ENCODE peak calls at places on chromosomes 3 and 15, in six cellular contexts. T is WTC11, L is AG04450, R is kidney, V is dorsolateral prefrontal cortex, X is astrocyte of the spinal cord. B is an unnamed sample.

GRCh38 chr3:76500746-76501275 is 539.1 kb upstream of the ROBO2 start:
- DNase-seq in T (no peak), L (no peak), R (no peak), V (no peak), X (no peak), B (no peak)

GRCh38 chr15:80834402-80834801 is 55.2 kb downstream of the CEMIP start:
- DNase-seq in T (no peak), L (no peak), R (no peak), V (no peak), X (no peak), B (no peak)

GRCh38 chr3:178625053-178625600 is 88.9 kb downstream of the KCNMB2 start:
- DNase-seq in T (no peak), L (no peak), R (no peak), V (no peak), X (no peak), B (no peak)

GRCh38 chr3:182910939-182911781 is 69.2 kb downstream of the DCUN1D1 start:
- DNase-seq in T (no peak), L (no peak), R (no peak), V (no peak), X (no peak), B (peak)

GRCh38 chr15:77982127-77982490 is 95.4 kb downstream of the TBC1D2B start:
- DNase-seq in T (no peak), L (no peak), R (peak), V (no peak), X (no peak), B (no peak)

GRCh38 chr15:98647026-98647773 is 1.1 kb upstream of the IGF1R start:
- DNase-seq in T (peak), L (no peak), R (peak), V (peak), X (peak), B (peak)

GRCh38 chr3:9690451-9691450 is 12.9 kb upstream of the CPNE9 start:
- DNase-seq in T (no peak), L (no peak), R (peak), V (no peak), X (peak), B (no peak)

GRCh38 chr3:126521122-126521891 is 2.6 kb upstream of the CHST13 start:
- DNase-seq in T (no peak), L (no peak), R (peak), V (peak), X (no peak), B (no peak)

GRCh38 chr3:143526016-143526540 is 322.2 kb downstream of the SLC9A9 start:
- DNase-seq in T (no peak), L (no peak), R (no peak), V (no peak), X (no peak), B (no peak)

GRCh38 chr3:70277304-70277703 is 35.1 kb downstream of the MDFIC2 start:
- DNase-seq in T (no peak), L (no peak), R (no peak), V (no peak), X (no peak), B (no peak)

GRCh38 chr3:148896062-148896461 is 31.0 kb downstream of the CPA3 start:
- DNase-seq in T (no peak), L (no peak), R (no peak), V (no peak), X (no peak), B (no peak)

GRCh38 chr3:53721187-53721946 is 124.9 kb downstream of the CHDH start:
- DNase-seq in T (no peak), L (no peak), R (no peak), V (no peak), X (peak), B (peak)

GRCh38 chr15:90286678-90287077 is 21.2 kb downstream of the NGRN start:
- DNase-seq in T (no peak), L (no peak), R (no peak), V (no peak), X (peak), B (peak)

GRCh38 chr3:177463863-177464262 is 266.6 kb upstream of the TBL1XR1 start:
- DNase-seq in T (no peak), L (no peak), R (no peak), V (no peak), X (peak), B (no peak)

GRCh38 chr3:13571831-13572750 is 23.2 kb downstream of the FBLN2 start:
- DNase-seq in T (no peak), L (no peak), R (no peak), V (no peak), X (no peak), B (no peak)

GRCh38 chr15:79308874-79309273 is 2.0 kb upstream of the TMED3 start:
- DNase-seq in T (no peak), L (no peak), R (no peak), V (no peak), X (no peak), B (no peak)

GRCh38 chr15:29556385-29556784 is 265.9 kb downstream of the TJP1 start:
- DNase-seq in T (no peak), L (no peak), R (no peak), V (no peak), X (peak), B (no peak)

DNA sequence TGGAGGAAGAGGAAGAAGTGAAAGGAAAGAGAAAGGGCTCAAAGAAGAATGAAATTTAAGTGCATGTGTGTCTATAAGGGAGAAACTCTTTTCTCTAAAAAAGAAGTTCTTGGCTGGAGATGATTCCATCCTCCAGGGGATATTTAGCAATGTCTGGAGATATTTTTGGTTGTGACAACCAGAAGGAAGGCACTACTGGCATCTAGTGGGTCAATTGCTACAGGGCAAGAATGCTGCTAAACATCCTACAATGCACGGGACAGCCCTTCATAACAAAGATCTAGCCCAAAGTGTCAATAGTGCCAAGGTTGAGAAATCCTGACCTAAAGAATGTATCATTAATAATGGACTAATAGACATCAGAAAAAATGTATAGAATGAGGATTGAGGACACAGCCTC is 57.4 kb upstream of the ST3GAL6 start:
- DNase-seq in T (no peak), L (no peak), R (no peak), V (no peak), X (no peak), B (no peak)
- TF ChIP-seq CTCF in T (no peak), L (peak), R (no peak), V (no peak), X (peak), B (no peak)

GRCh38 chr15:39388118-39388517 is 192.8 kb upstream of the THBS1 start:
- DNase-seq in T (no peak), L (no peak), R (no peak), V (no peak), X (no peak), B (no peak)
- TF ChIP-seq CTCF in T (no peak), L (no peak), R (no peak), V (no peak), X (no peak), B (no peak)

GRCh38 chr3:139588450-139588849 is 48.9 kb upstream of the RBP1 start:
- DNase-seq in T (peak), L (no peak), R (no peak), V (no peak), X (no peak), B (no peak)
- TF ChIP-seq CTCF in T (no peak), L (no peak), R (no peak), V (no peak), X (no peak), B (no peak)

DNA sequence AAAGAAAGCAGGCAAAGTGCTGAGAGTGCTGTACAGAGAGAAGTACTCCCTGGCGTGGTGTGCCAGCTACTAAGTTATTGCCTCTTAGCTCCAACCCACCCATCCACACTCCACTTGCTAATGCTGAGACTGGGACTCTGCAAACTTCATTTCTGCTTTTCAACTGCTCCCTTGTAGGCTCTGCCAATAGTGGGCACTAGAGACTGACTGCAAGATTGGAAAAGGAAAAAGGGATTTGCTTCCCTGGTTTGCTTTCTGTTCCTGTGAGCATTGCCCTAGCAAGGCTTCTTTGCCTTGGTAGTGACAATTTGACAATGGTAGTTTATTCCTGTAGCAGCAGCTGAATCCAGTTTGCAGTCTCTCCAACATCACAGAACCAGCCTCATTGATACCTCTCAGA is 56.4 kb upstream of the TMEM108 start:
- DNase-seq in T (no peak), L (no peak), R (no peak), V (no peak), X (no peak), B (no peak)
- TF ChIP-seq CTCF in T (no peak), L (no peak), R (no peak), V (no peak), X (peak), B (no peak)

DNA sequence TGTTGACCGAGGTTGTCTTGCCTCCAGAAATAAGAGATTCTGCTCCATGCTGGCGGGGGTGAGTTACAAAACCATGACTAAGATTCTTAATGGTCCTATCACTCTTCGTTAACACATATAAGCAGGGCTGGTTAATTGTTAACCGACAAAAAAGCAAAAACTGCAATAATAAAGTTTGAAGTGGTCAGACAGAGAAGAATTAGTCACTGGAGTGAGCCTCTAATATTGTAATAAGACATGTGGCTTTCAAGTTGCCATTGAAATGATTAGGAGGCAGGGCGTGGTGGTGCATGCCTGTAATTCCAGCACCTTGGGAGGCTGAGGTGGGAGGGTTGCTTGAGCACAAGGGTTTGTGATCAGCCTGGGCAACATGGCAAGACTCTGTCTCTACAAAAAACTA is 78.4 kb upstream of the NR2F2 start:
- DNase-seq in T (no peak), L (no peak), R (no peak), V (no peak), X (no peak), B (no peak)
- TF ChIP-seq CTCF in T (no peak), L (no peak), R (no peak), V (no peak), X (no peak), B (no peak)

GRCh38 chr3:212432-212831 is 15.9 kb downstream of the CHL1 start:
- DNase-seq in T (no peak), L (no peak), R (no peak), V (no peak), X (no peak), B (no peak)

GRCh38 chr3:204102-204501 is 7.5 kb downstream of the CHL1 start:
- DNase-seq in T (no peak), L (no peak), R (no peak), V (no peak), X (no peak), B (no peak)

GRCh38 chr3:210649-211048 is 14.1 kb downstream of the CHL1 start:
- DNase-seq in T (no peak), L (no peak), R (no peak), V (no peak), X (no peak), B (no peak)

DNA sequence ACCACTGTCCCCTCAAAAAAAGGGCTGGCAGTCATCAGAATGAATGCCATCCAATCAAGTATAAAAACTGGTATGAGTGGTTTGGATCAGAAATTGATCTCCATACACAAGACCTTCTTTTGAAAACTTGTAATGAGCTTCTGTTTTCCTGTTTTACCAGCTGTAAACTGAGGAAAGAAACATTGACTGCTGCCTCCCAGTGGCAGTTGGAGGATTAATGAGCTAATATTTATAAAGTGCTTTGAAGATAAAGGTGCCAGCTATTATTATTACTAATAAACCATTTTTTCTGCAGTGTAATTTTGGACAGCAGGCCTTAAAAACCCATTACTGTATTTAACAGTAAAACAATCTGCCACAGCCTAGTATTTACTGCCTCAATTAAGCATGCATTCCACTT is 11.4 kb downstream of the CHL1 start:
- DNase-seq in T (no peak), L (no peak), R (no peak), V (no peak), X (no peak), B (no peak)
- TF ChIP-seq CTCF in T (no peak), L (no peak), R (no peak), V (no peak), X (no peak), B (no peak)

GRCh38 chr3:165133188-165133899 is 55.0 kb upstream of the SI start:
- DNase-seq in T (no peak), L (no peak), R (no peak), V (no peak), X (no peak), B (no peak)

GRCh38 chr3:165125836-165126235 is 47.5 kb upstream of the SI start:
- DNase-seq in T (no peak), L (no peak), R (no peak), V (no peak), X (no peak), B (no peak)

GRCh38 chr3:165130709-165131108 is 52.4 kb upstream of the SI start:
- DNase-seq in T (no peak), L (no peak), R (no peak), V (no peak), X (no peak), B (no peak)

DNA sequence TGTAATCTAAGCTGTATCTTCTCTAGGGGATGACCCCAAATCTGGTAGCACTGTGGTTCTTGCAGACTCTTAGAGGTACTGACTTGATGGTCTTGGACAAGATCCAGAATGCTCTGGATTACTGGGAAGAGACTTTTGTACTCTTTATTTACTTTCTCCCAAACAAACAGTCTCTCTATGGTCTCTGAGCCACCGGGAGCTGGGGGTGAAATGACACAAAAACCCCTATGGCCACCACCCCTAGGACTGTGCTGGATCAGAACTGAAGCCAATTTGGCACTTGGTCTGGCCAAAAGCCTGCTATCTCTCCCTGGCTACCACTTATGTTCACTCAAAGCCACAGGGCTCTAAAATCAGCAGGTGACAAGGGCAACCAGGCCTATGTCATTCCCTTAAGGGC is 50.2 kb upstream of the SI start:
- DNase-seq in T (no peak), L (no peak), R (no peak), V (no peak), X (no peak), B (no peak)
- TF ChIP-seq CTCF in T (no peak), L (no peak), R (no peak), V (no peak), X (no peak), B (no peak)

GRCh38 chr15:36810656-36811449 is 231.4 kb downstream of the CDIN1 start:
- DNase-seq in T (peak), L (no peak), R (no peak), V (no peak), X (no peak), B (no peak)
- TF ChIP-seq CTCF in T (peak), L (peak), R (no peak), V (no peak), X (peak), B (no peak)

DNA sequence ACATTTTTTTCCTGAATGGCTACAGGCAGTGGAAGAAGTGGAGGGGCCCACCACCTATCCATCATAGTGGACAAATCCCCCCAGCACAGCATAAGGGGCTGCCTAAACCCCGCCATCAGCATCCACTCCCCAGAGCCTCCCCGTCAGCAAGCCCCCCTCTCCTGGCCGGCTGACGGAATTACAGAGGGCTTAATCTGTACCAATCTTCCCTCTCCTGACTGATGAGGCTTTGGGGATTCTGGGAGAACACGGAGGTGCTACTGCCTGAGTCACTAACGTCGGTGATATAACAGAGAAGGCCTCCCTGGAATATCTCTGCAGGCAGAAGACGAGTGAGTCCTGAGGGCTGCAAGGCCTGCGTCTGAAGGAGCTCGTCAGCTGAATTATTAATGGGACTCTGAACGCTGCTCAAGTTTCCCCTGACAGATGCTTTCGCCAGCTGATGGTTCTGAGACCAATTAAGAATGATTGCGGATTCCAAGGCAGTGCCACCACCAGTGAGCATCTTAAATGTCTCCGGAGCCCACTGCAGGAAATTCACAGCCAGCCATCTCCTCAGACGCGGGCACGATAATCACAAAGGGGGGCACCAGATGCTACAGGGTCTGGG is 147.7 kb downstream of the XXYLT1 start:
- DNase-seq in T (peak), L (no peak), R (no peak), V (no peak), X (no peak), B (no peak)
- TF ChIP-seq CTCF in T (peak), L (peak), R (no peak), V (no peak), X (peak), B (no peak)

GRCh38 chr3:94098487-94098886 is 35.6 kb downstream of the NSUN3 start:
- DNase-seq in T (no peak), L (no peak), R (no peak), V (no peak), X (no peak), B (no peak)

GRCh38 chr3:94099311-94099710 is 36.5 kb downstream of the NSUN3 start:
- DNase-seq in T (no peak), L (no peak), R (no peak), V (no peak), X (no peak), B (no peak)

GRCh38 chr3:94106268-94106667 is 43.4 kb downstream of the NSUN3 start:
- DNase-seq in T (no peak), L (no peak), R (no peak), V (no peak), X (no peak), B (no peak)

GRCh38 chr3:94101860-94102259 is 39.0 kb downstream of the NSUN3 start:
- DNase-seq in T (no peak), L (no peak), R (no peak), V (no peak), X (peak), B (no peak)
- TF ChIP-seq CTCF in T (no peak), L (peak), R (no peak), V (no peak), X (peak), B (no peak)